ENCODE peak calls at places on chromosomes 13 and 19, in seven cellular contexts. One of them, this sample, is unnamed.

GRCh38 chr19:23787106-23787505 is 28.4 kb upstream of the ZNF681 start:
- DNase-seq in stimulated activated CD4-positive, alpha-beta T cell treated with anti-CD3 and anti-CD28 coated beads, Interleukin-2, amount 100 ng/mL, for 24 hours: no peak
- DNase-seq in endodermal cell: no peak
- DNase-seq in stimulated activated naive CD8-positive, alpha-beta T cell treated with anti-CD3 and anti-CD28 coated beads, Interleukin-15, amount 100 ng/mL, for 72 hours: no peak
- DNase-seq in G401: no peak
- DNase-seq in omental fat pad: no peak
- DNase-seq in nephron progenitor cell: no peak
- DNase-seq in this sample: no peak

GRCh38 chr13:19153782-19154450 is 27.7 kb downstream of the TUBA3C start:
- DNase-seq in stimulated activated CD4-positive, alpha-beta T cell treated with anti-CD3 and anti-CD28 coated beads, Interleukin-2, amount 100 ng/mL, for 24 hours: no peak
- DNase-seq in endodermal cell: no peak
- DNase-seq in stimulated activated naive CD8-positive, alpha-beta T cell treated with anti-CD3 and anti-CD28 coated beads, Interleukin-15, amount 100 ng/mL, for 72 hours: peak; percentile 23
- DNase-seq in G401: no peak
- DNase-seq in omental fat pad: no peak
- DNase-seq in nephron progenitor cell: no peak
- DNase-seq in this sample: peak; percentile 48

GRCh38 chr13:75417006-75417384 is 65.0 kb downstream of the TBC1D4 start:
- DNase-seq in stimulated activated CD4-positive, alpha-beta T cell treated with anti-CD3 and anti-CD28 coated beads, Interleukin-2, amount 100 ng/mL, for 24 hours: no peak
- DNase-seq in endodermal cell: no peak
- DNase-seq in stimulated activated naive CD8-positive, alpha-beta T cell treated with anti-CD3 and anti-CD28 coated beads, Interleukin-15, amount 100 ng/mL, for 72 hours: no peak
- DNase-seq in G401: no peak
- DNase-seq in omental fat pad: no peak
- DNase-seq in nephron progenitor cell: no peak
- DNase-seq in this sample: no peak

GRCh38 chr13:44583126-44583525 is 7.0 kb upstream of the TSC22D1 start:
- DNase-seq in stimulated activated CD4-positive, alpha-beta T cell treated with anti-CD3 and anti-CD28 coated beads, Interleukin-2, amount 100 ng/mL, for 24 hours: no peak
- DNase-seq in endodermal cell: no peak
- DNase-seq in stimulated activated naive CD8-positive, alpha-beta T cell treated with anti-CD3 and anti-CD28 coated beads, Interleukin-15, amount 100 ng/mL, for 72 hours: no peak
- DNase-seq in G401: no peak
- DNase-seq in omental fat pad: no peak
- DNase-seq in nephron progenitor cell: no peak
- DNase-seq in this sample: no peak

GRCh38 chr19:49216076-49216475 is 58.5 kb downstream of the TRPM4 start:
- DNase-seq in stimulated activated CD4-positive, alpha-beta T cell treated with anti-CD3 and anti-CD28 coated beads, Interleukin-2, amount 100 ng/mL, for 24 hours: no peak
- DNase-seq in endodermal cell: no peak
- DNase-seq in stimulated activated naive CD8-positive, alpha-beta T cell treated with anti-CD3 and anti-CD28 coated beads, Interleukin-15, amount 100 ng/mL, for 72 hours: no peak
- DNase-seq in G401: no peak
- DNase-seq in omental fat pad: no peak
- DNase-seq in nephron progenitor cell: no peak
- DNase-seq in this sample: no peak

GRCh38 chr13:25177012-25177411 is 4.9 kb upstream of the AMER2 start:
- DNase-seq in stimulated activated CD4-positive, alpha-beta T cell treated with anti-CD3 and anti-CD28 coated beads, Interleukin-2, amount 100 ng/mL, for 24 hours: no peak
- DNase-seq in endodermal cell: no peak
- DNase-seq in stimulated activated naive CD8-positive, alpha-beta T cell treated with anti-CD3 and anti-CD28 coated beads, Interleukin-15, amount 100 ng/mL, for 72 hours: no peak
- DNase-seq in G401: peak; percentile 99
- DNase-seq in omental fat pad: no peak
- DNase-seq in nephron progenitor cell: no peak
- DNase-seq in this sample: no peak

GRCh38 chr19:42065511-42065910 is 4.5 kb downstream of the GRIK5 start:
- DNase-seq in stimulated activated CD4-positive, alpha-beta T cell treated with anti-CD3 and anti-CD28 coated beads, Interleukin-2, amount 100 ng/mL, for 24 hours: no peak
- DNase-seq in endodermal cell: no peak
- DNase-seq in stimulated activated naive CD8-positive, alpha-beta T cell treated with anti-CD3 and anti-CD28 coated beads, Interleukin-15, amount 100 ng/mL, for 72 hours: no peak
- DNase-seq in G401: no peak
- DNase-seq in omental fat pad: no peak
- DNase-seq in nephron progenitor cell: no peak
- DNase-seq in this sample: no peak

GRCh38 chr19:43534811-43535761 is 2.1 kb downstream of the ZNF575 start:
- DNase-seq in stimulated activated CD4-positive, alpha-beta T cell treated with anti-CD3 and anti-CD28 coated beads, Interleukin-2, amount 100 ng/mL, for 24 hours: peak; percentile 36
- DNase-seq in endodermal cell: peak; percentile 96
- DNase-seq in stimulated activated naive CD8-positive, alpha-beta T cell treated with anti-CD3 and anti-CD28 coated beads, Interleukin-15, amount 100 ng/mL, for 72 hours: peak; percentile 28
- DNase-seq in G401: peak; percentile 87
- DNase-seq in omental fat pad: peak; percentile 57
- DNase-seq in nephron progenitor cell: peak; percentile 73
- DNase-seq in this sample: peak; percentile 81

GRCh38 chr19:15913384-15913783 is 15.5 kb upstream of the CYP4F2 start:
- DNase-seq in stimulated activated CD4-positive, alpha-beta T cell treated with anti-CD3 and anti-CD28 coated beads, Interleukin-2, amount 100 ng/mL, for 24 hours: no peak
- DNase-seq in endodermal cell: no peak
- DNase-seq in stimulated activated naive CD8-positive, alpha-beta T cell treated with anti-CD3 and anti-CD28 coated beads, Interleukin-15, amount 100 ng/mL, for 72 hours: no peak
- DNase-seq in G401: no peak
- DNase-seq in omental fat pad: no peak
- DNase-seq in nephron progenitor cell: no peak
- DNase-seq in this sample: no peak

GRCh38 chr19:618247-618619 is 15.1 kb downstream of the POLRMT start:
- DNase-seq in stimulated activated CD4-positive, alpha-beta T cell treated with anti-CD3 and anti-CD28 coated beads, Interleukin-2, amount 100 ng/mL, for 24 hours: no peak
- DNase-seq in endodermal cell: no peak
- DNase-seq in stimulated activated naive CD8-positive, alpha-beta T cell treated with anti-CD3 and anti-CD28 coated beads, Interleukin-15, amount 100 ng/mL, for 72 hours: no peak
- DNase-seq in G401: no peak
- DNase-seq in omental fat pad: no peak
- DNase-seq in nephron progenitor cell: no peak
- DNase-seq in this sample: no peak

GRCh38 chr13:40259899-40260298 is 406.5 kb downstream of the FOXO1 start:
- DNase-seq in stimulated activated CD4-positive, alpha-beta T cell treated with anti-CD3 and anti-CD28 coated beads, Interleukin-2, amount 100 ng/mL, for 24 hours: no peak
- DNase-seq in endodermal cell: no peak
- DNase-seq in stimulated activated naive CD8-positive, alpha-beta T cell treated with anti-CD3 and anti-CD28 coated beads, Interleukin-15, amount 100 ng/mL, for 72 hours: no peak
- DNase-seq in G401: no peak
- DNase-seq in omental fat pad: no peak
- DNase-seq in nephron progenitor cell: no peak
- DNase-seq in this sample: no peak

GRCh38 chr19:41000310-41000737 is 9.2 kb downstream of the CYP2B6 start:
- DNase-seq in stimulated activated CD4-positive, alpha-beta T cell treated with anti-CD3 and anti-CD28 coated beads, Interleukin-2, amount 100 ng/mL, for 24 hours: no peak
- DNase-seq in endodermal cell: no peak
- DNase-seq in stimulated activated naive CD8-positive, alpha-beta T cell treated with anti-CD3 and anti-CD28 coated beads, Interleukin-15, amount 100 ng/mL, for 72 hours: no peak
- DNase-seq in G401: no peak
- DNase-seq in omental fat pad: no peak
- DNase-seq in nephron progenitor cell: no peak
- DNase-seq in this sample: no peak

GRCh38 chr13:113209880-113210421 is 538 bp downstream of the CUL4A start:
- DNase-seq in stimulated activated CD4-positive, alpha-beta T cell treated with anti-CD3 and anti-CD28 coated beads, Interleukin-2, amount 100 ng/mL, for 24 hours: peak; percentile 70
- DNase-seq in endodermal cell: peak; percentile 88
- DNase-seq in stimulated activated naive CD8-positive, alpha-beta T cell treated with anti-CD3 and anti-CD28 coated beads, Interleukin-15, amount 100 ng/mL, for 72 hours: peak; percentile 75
- DNase-seq in G401: peak; percentile 40
- DNase-seq in omental fat pad: no peak
- DNase-seq in nephron progenitor cell: peak; percentile 55
- DNase-seq in this sample: peak; percentile 84

GRCh38 chr13:92549275-92549674 is 677.3 kb upstream of the GPC6 start:
- DNase-seq in stimulated activated CD4-positive, alpha-beta T cell treated with anti-CD3 and anti-CD28 coated beads, Interleukin-2, amount 100 ng/mL, for 24 hours: no peak
- DNase-seq in endodermal cell: no peak
- DNase-seq in stimulated activated naive CD8-positive, alpha-beta T cell treated with anti-CD3 and anti-CD28 coated beads, Interleukin-15, amount 100 ng/mL, for 72 hours: no peak
- DNase-seq in G401: no peak
- DNase-seq in omental fat pad: no peak
- DNase-seq in nephron progenitor cell: no peak
- DNase-seq in this sample: no peak

GRCh38 chr13:75512253-75512652 is 25.4 kb downstream of the COMMD6 start:
- DNase-seq in stimulated activated CD4-positive, alpha-beta T cell treated with anti-CD3 and anti-CD28 coated beads, Interleukin-2, amount 100 ng/mL, for 24 hours: no peak
- DNase-seq in endodermal cell: no peak
- DNase-seq in stimulated activated naive CD8-positive, alpha-beta T cell treated with anti-CD3 and anti-CD28 coated beads, Interleukin-15, amount 100 ng/mL, for 72 hours: no peak
- DNase-seq in G401: no peak
- DNase-seq in omental fat pad: no peak
- DNase-seq in nephron progenitor cell: no peak
- DNase-seq in this sample: no peak

GRCh38 chr13:40115456-40115855 is 460.0 kb downstream of the COG6 start:
- DNase-seq in stimulated activated CD4-positive, alpha-beta T cell treated with anti-CD3 and anti-CD28 coated beads, Interleukin-2, amount 100 ng/mL, for 24 hours: no peak
- DNase-seq in endodermal cell: no peak
- DNase-seq in stimulated activated naive CD8-positive, alpha-beta T cell treated with anti-CD3 and anti-CD28 coated beads, Interleukin-15, amount 100 ng/mL, for 72 hours: no peak
- DNase-seq in G401: no peak
- DNase-seq in omental fat pad: no peak
- DNase-seq in nephron progenitor cell: no peak
- DNase-seq in this sample: no peak

GRCh38 chr13:97834255-97834654 is 119.2 kb upstream of the IPO5 start:
- DNase-seq in stimulated activated CD4-positive, alpha-beta T cell treated with anti-CD3 and anti-CD28 coated beads, Interleukin-2, amount 100 ng/mL, for 24 hours: no peak
- DNase-seq in endodermal cell: no peak
- DNase-seq in stimulated activated naive CD8-positive, alpha-beta T cell treated with anti-CD3 and anti-CD28 coated beads, Interleukin-15, amount 100 ng/mL, for 72 hours: no peak
- DNase-seq in G401: no peak
- DNase-seq in omental fat pad: no peak
- DNase-seq in nephron progenitor cell: no peak
- DNase-seq in this sample: no peak